ENCODE peak calls at places on chromosomes 7 and 10, in eight cellular contexts. One of them, this sample, is unnamed.

GRCh38 chr10:104329754-104330153 is 8.5 kb downstream of the ITPRIP start:
- DNase-seq in KBM-7: no peak
- DNase-seq in M059J: peak; percentile 95
- DNase-seq in activated gamma-delta T cell treated with anti-CD3 and anti-CD28 coated beads, Interleukin-2, amount 50 U/mL, for 16 hours: no peak
- DNase-seq in adrenal gland: no peak
- DNase-seq in iris pigment epithelial cell: peak; percentile 67
- DNase-seq in NCI-H1092: no peak
- DNase-seq in lower leg skin: no peak
- DNase-seq in this sample: peak; percentile 69

GRCh38 chr7:66629222-66629658 is 559 bp downstream of the KCTD7 start:
- DNase-seq in M059J: no peak
- DNase-seq in iris pigment epithelial cell: no peak
- DNase-seq in activated gamma-delta T cell treated with anti-CD3 and anti-CD28 coated beads, Interleukin-2, amount 50 U/mL, for 16 hours: no peak
- DNase-seq in adrenal gland: peak; percentile 57
- DNase-seq in lower leg skin: peak; percentile 87
- DNase-seq in NCI-H1092: no peak
- DNase-seq in KBM-7: no peak
- DNase-seq in this sample: peak; percentile 30

GRCh38 chr10:58894929-58895328 is 281.5 kb upstream of the PHYHIPL start:
- DNase-seq in iris pigment epithelial cell: no peak
- DNase-seq in M059J: no peak
- DNase-seq in adrenal gland: no peak
- DNase-seq in activated gamma-delta T cell treated with anti-CD3 and anti-CD28 coated beads, Interleukin-2, amount 50 U/mL, for 16 hours: no peak
- DNase-seq in KBM-7: peak; percentile 2
- DNase-seq in NCI-H1092: no peak
- DNase-seq in lower leg skin: no peak
- DNase-seq in this sample: no peak

GRCh38 chr10:67306588-67307205 is 380.9 kb downstream of the LRRTM3 start:
- DNase-seq in M059J: peak; percentile 5
- DNase-seq in NCI-H1092: no peak
- DNase-seq in iris pigment epithelial cell: peak; percentile 19
- DNase-seq in KBM-7: peak; percentile 45
- DNase-seq in adrenal gland: no peak
- DNase-seq in lower leg skin: no peak
- DNase-seq in activated gamma-delta T cell treated with anti-CD3 and anti-CD28 coated beads, Interleukin-2, amount 50 U/mL, for 16 hours: no peak
- DNase-seq in this sample: peak; percentile 38

GRCh38 chr10:15642095-15642494 is 77.6 kb downstream of the ITGA8 start:
- DNase-seq in lower leg skin: no peak
- DNase-seq in NCI-H1092: no peak
- DNase-seq in activated gamma-delta T cell treated with anti-CD3 and anti-CD28 coated beads, Interleukin-2, amount 50 U/mL, for 16 hours: no peak
- DNase-seq in iris pigment epithelial cell: peak; percentile 18
- DNase-seq in M059J: peak; percentile 49
- DNase-seq in adrenal gland: peak; percentile 18
- DNase-seq in KBM-7: no peak
- DNase-seq in this sample: peak; percentile 2

GRCh38 chr7:34723338-34723737 is 65.3 kb downstream of the NPSR1 start:
- DNase-seq in M059J: no peak
- DNase-seq in lower leg skin: no peak
- DNase-seq in adrenal gland: no peak
- DNase-seq in KBM-7: no peak
- DNase-seq in NCI-H1092: no peak
- DNase-seq in activated gamma-delta T cell treated with anti-CD3 and anti-CD28 coated beads, Interleukin-2, amount 50 U/mL, for 16 hours: no peak
- DNase-seq in iris pigment epithelial cell: no peak
- DNase-seq in this sample: no peak

GRCh38 chr10:63711866-63712716 is 190.9 kb downstream of the REEP3 start:
- DNase-seq in NCI-H1092: peak; percentile 97
- DNase-seq in M059J: peak; percentile 99
- DNase-seq in lower leg skin: peak; percentile 97
- DNase-seq in activated gamma-delta T cell treated with anti-CD3 and anti-CD28 coated beads, Interleukin-2, amount 50 U/mL, for 16 hours: no peak
- DNase-seq in adrenal gland: peak; percentile 96
- DNase-seq in KBM-7: no peak
- DNase-seq in iris pigment epithelial cell: peak; percentile 91
- DNase-seq in this sample: peak; percentile 99

GRCh38 chr10:84783386-84783785 is 455.0 kb downstream of the CCSER2 start:
- DNase-seq in lower leg skin: no peak
- DNase-seq in NCI-H1092: no peak
- DNase-seq in KBM-7: peak; percentile 40
- DNase-seq in iris pigment epithelial cell: peak; percentile 24
- DNase-seq in activated gamma-delta T cell treated with anti-CD3 and anti-CD28 coated beads, Interleukin-2, amount 50 U/mL, for 16 hours: no peak
- DNase-seq in M059J: peak; percentile 36
- DNase-seq in adrenal gland: peak; percentile 19
- DNase-seq in this sample: peak; percentile 74

GRCh38 chr10:124280916-124281315 is 137.8 kb downstream of the OAT start:
- DNase-seq in activated gamma-delta T cell treated with anti-CD3 and anti-CD28 coated beads, Interleukin-2, amount 50 U/mL, for 16 hours: no peak
- DNase-seq in lower leg skin: no peak
- DNase-seq in NCI-H1092: no peak
- DNase-seq in iris pigment epithelial cell: no peak
- DNase-seq in KBM-7: no peak
- DNase-seq in M059J: no peak
- DNase-seq in adrenal gland: no peak
- DNase-seq in this sample: no peak

GRCh38 chr10:123771877-123772644 is 105.9 kb downstream of the GPR26 start:
- DNase-seq in NCI-H1092: no peak
- DNase-seq in lower leg skin: no peak
- DNase-seq in activated gamma-delta T cell treated with anti-CD3 and anti-CD28 coated beads, Interleukin-2, amount 50 U/mL, for 16 hours: no peak
- DNase-seq in KBM-7: peak; percentile 0
- DNase-seq in iris pigment epithelial cell: no peak
- DNase-seq in adrenal gland: no peak
- DNase-seq in M059J: no peak
- DNase-seq in this sample: no peak

GRCh38 chr10:27783660-27784059 is 38.0 kb upstream of the MKX start:
- DNase-seq in lower leg skin: no peak
- DNase-seq in iris pigment epithelial cell: peak; percentile 58
- DNase-seq in adrenal gland: no peak
- DNase-seq in M059J: peak; percentile 79
- DNase-seq in KBM-7: peak; percentile 43
- DNase-seq in NCI-H1092: no peak
- DNase-seq in activated gamma-delta T cell treated with anti-CD3 and anti-CD28 coated beads, Interleukin-2, amount 50 U/mL, for 16 hours: peak; percentile 9
- DNase-seq in this sample: peak; percentile 53

GRCh38 chr7:149153346-149153745 is 6.1 kb downstream of the ZNF398 start:
- DNase-seq in iris pigment epithelial cell: no peak
- DNase-seq in lower leg skin: no peak
- DNase-seq in adrenal gland: no peak
- DNase-seq in activated gamma-delta T cell treated with anti-CD3 and anti-CD28 coated beads, Interleukin-2, amount 50 U/mL, for 16 hours: no peak
- DNase-seq in NCI-H1092: no peak
- DNase-seq in KBM-7: no peak
- DNase-seq in M059J: no peak
- DNase-seq in this sample: no peak

GRCh38 chr7:24828871-24829661 is 71.8 kb upstream of the GSDME start:
- DNase-seq in iris pigment epithelial cell: peak; percentile 27
- DNase-seq in lower leg skin: no peak
- DNase-seq in NCI-H1092: no peak
- DNase-seq in activated gamma-delta T cell treated with anti-CD3 and anti-CD28 coated beads, Interleukin-2, amount 50 U/mL, for 16 hours: no peak
- DNase-seq in M059J: peak; percentile 34
- DNase-seq in KBM-7: no peak
- DNase-seq in adrenal gland: no peak
- DNase-seq in this sample: no peak

GRCh38 chr10:127458171-127458810 is 90.8 kb upstream of the NPS start:
- DNase-seq in adrenal gland: no peak
- DNase-seq in iris pigment epithelial cell: no peak
- DNase-seq in KBM-7: no peak
- DNase-seq in NCI-H1092: no peak
- DNase-seq in lower leg skin: no peak
- DNase-seq in M059J: no peak
- DNase-seq in activated gamma-delta T cell treated with anti-CD3 and anti-CD28 coated beads, Interleukin-2, amount 50 U/mL, for 16 hours: no peak
- DNase-seq in this sample: no peak

GRCh38 chr7:6530626-6531491 is 20.4 kb downstream of the GRID2IP start:
- DNase-seq in M059J: no peak
- DNase-seq in NCI-H1092: no peak
- DNase-seq in adrenal gland: no peak
- DNase-seq in activated gamma-delta T cell treated with anti-CD3 and anti-CD28 coated beads, Interleukin-2, amount 50 U/mL, for 16 hours: peak; percentile 49
- DNase-seq in KBM-7: peak; percentile 49
- DNase-seq in iris pigment epithelial cell: no peak
- DNase-seq in lower leg skin: no peak
- DNase-seq in this sample: no peak

GRCh38 chr7:38561166-38561565 is 70.0 kb downstream of the AMPH start:
- DNase-seq in lower leg skin: no peak
- DNase-seq in adrenal gland: no peak
- DNase-seq in M059J: peak; percentile 84
- DNase-seq in iris pigment epithelial cell: no peak
- DNase-seq in NCI-H1092: no peak
- DNase-seq in KBM-7: no peak
- DNase-seq in activated gamma-delta T cell treated with anti-CD3 and anti-CD28 coated beads, Interleukin-2, amount 50 U/mL, for 16 hours: no peak
- DNase-seq in this sample: peak; percentile 50

GRCh38 chr10:116237260-116237659 is 35.7 kb downstream of the GFRA1 start:
- DNase-seq in M059J: no peak
- DNase-seq in NCI-H1092: peak; percentile 17
- DNase-seq in iris pigment epithelial cell: peak; percentile 55
- DNase-seq in KBM-7: no peak
- DNase-seq in activated gamma-delta T cell treated with anti-CD3 and anti-CD28 coated beads, Interleukin-2, amount 50 U/mL, for 16 hours: no peak
- DNase-seq in adrenal gland: no peak
- DNase-seq in lower leg skin: no peak
- DNase-seq in this sample: no peak

GRCh38 chr7:142815099-142815498 is 39.8 kb upstream of the EPHB6 start:
- DNase-seq in M059J: no peak
- DNase-seq in NCI-H1092: no peak
- DNase-seq in adrenal gland: no peak
- DNase-seq in lower leg skin: no peak
- DNase-seq in iris pigment epithelial cell: no peak
- DNase-seq in KBM-7: no peak
- DNase-seq in activated gamma-delta T cell treated with anti-CD3 and anti-CD28 coated beads, Interleukin-2, amount 50 U/mL, for 16 hours: no peak
- DNase-seq in this sample: no peak

GRCh38 chr7:27677912-27678612 is 15.4 kb upstream of the HIBADH start:
- DNase-seq in M059J: peak; percentile 99
- DNase-seq in lower leg skin: no peak
- DNase-seq in activated gamma-delta T cell treated with anti-CD3 and anti-CD28 coated beads, Interleukin-2, amount 50 U/mL, for 16 hours: no peak
- DNase-seq in NCI-H1092: no peak
- DNase-seq in iris pigment epithelial cell: peak; percentile 97
- DNase-seq in adrenal gland: no peak
- DNase-seq in KBM-7: no peak
- DNase-seq in this sample: peak; percentile 95

GRCh38 chr7:102193806-102194205 is 92.9 kb upstream of the SH2B2 start:
- DNase-seq in NCI-H1092: no peak
- DNase-seq in iris pigment epithelial cell: peak; percentile 61
- DNase-seq in adrenal gland: no peak
- DNase-seq in lower leg skin: no peak
- DNase-seq in KBM-7: no peak
- DNase-seq in M059J: peak; percentile 6
- DNase-seq in activated gamma-delta T cell treated with anti-CD3 and anti-CD28 coated beads, Interleukin-2, amount 50 U/mL, for 16 hours: no peak
- DNase-seq in this sample: peak; percentile 42

GRCh38 chr7:159033956-159034938 is 110.4 kb downstream of the VIPR2 start:
- DNase-seq in KBM-7: no peak
- DNase-seq in lower leg skin: peak; percentile 70
- DNase-seq in NCI-H1092: no peak
- DNase-seq in M059J: no peak
- DNase-seq in activated gamma-delta T cell treated with anti-CD3 and anti-CD28 coated beads, Interleukin-2, amount 50 U/mL, for 16 hours: no peak
- DNase-seq in adrenal gland: no peak
- DNase-seq in iris pigment epithelial cell: no peak
- DNase-seq in this sample: no peak

GRCh38 chr7:777679-778078 is 50.6 kb upstream of the PRKAR1B start:
- DNase-seq in KBM-7: no peak
- DNase-seq in iris pigment epithelial cell: no peak
- DNase-seq in lower leg skin: no peak
- DNase-seq in NCI-H1092: no peak
- DNase-seq in adrenal gland: no peak
- DNase-seq in activated gamma-delta T cell treated with anti-CD3 and anti-CD28 coated beads, Interleukin-2, amount 50 U/mL, for 16 hours: no peak
- DNase-seq in M059J: no peak
- DNase-seq in this sample: peak; percentile 19

GRCh38 chr7:140074780-140075179 is 12.0 kb upstream of the PARP12 start:
- DNase-seq in activated gamma-delta T cell treated with anti-CD3 and anti-CD28 coated beads, Interleukin-2, amount 50 U/mL, for 16 hours: no peak
- DNase-seq in adrenal gland: no peak
- DNase-seq in KBM-7: no peak
- DNase-seq in M059J: no peak
- DNase-seq in lower leg skin: no peak
- DNase-seq in iris pigment epithelial cell: peak; percentile 50
- DNase-seq in NCI-H1092: no peak
- DNase-seq in this sample: peak; percentile 64

GRCh38 chr7:2445898-2446555 is 30.2 kb downstream of the GRIFIN start:
- DNase-seq in adrenal gland: no peak
- DNase-seq in lower leg skin: no peak
- DNase-seq in activated gamma-delta T cell treated with anti-CD3 and anti-CD28 coated beads, Interleukin-2, amount 50 U/mL, for 16 hours: no peak
- DNase-seq in NCI-H1092: no peak
- DNase-seq in KBM-7: no peak
- DNase-seq in M059J: no peak
- DNase-seq in iris pigment epithelial cell: no peak
- DNase-seq in this sample: no peak

GRCh38 chr10:43938810-43939209 is 290.1 kb upstream of the ZNF32 start:
- DNase-seq in KBM-7: no peak
- DNase-seq in iris pigment epithelial cell: no peak
- DNase-seq in activated gamma-delta T cell treated with anti-CD3 and anti-CD28 coated beads, Interleukin-2, amount 50 U/mL, for 16 hours: no peak
- DNase-seq in M059J: no peak
- DNase-seq in adrenal gland: no peak
- DNase-seq in lower leg skin: peak; percentile 77
- DNase-seq in NCI-H1092: no peak
- DNase-seq in this sample: no peak

GRCh38 chr7:26440253-26440992 is 148.8 kb downstream of the SNX10 start:
- DNase-seq in NCI-H1092: peak; percentile 82
- DNase-seq in iris pigment epithelial cell: no peak
- DNase-seq in activated gamma-delta T cell treated with anti-CD3 and anti-CD28 coated beads, Interleukin-2, amount 50 U/mL, for 16 hours: no peak
- DNase-seq in adrenal gland: no peak
- DNase-seq in M059J: no peak
- DNase-seq in KBM-7: no peak
- DNase-seq in lower leg skin: no peak
- DNase-seq in this sample: no peak

GRCh38 chr10:11533328-11533781 is 78.1 kb downstream of the USP6NL start:
- DNase-seq in iris pigment epithelial cell: peak; percentile 64
- DNase-seq in KBM-7: peak; percentile 33
- DNase-seq in lower leg skin: no peak
- DNase-seq in adrenal gland: no peak
- DNase-seq in activated gamma-delta T cell treated with anti-CD3 and anti-CD28 coated beads, Interleukin-2, amount 50 U/mL, for 16 hours: no peak
- DNase-seq in NCI-H1092: no peak
- DNase-seq in M059J: no peak
- DNase-seq in this sample: no peak

GRCh38 chr10:47059606-47060311 is 148.5 kb downstream of the PTPN20 start:
- DNase-seq in M059J: no peak
- DNase-seq in activated gamma-delta T cell treated with anti-CD3 and anti-CD28 coated beads, Interleukin-2, amount 50 U/mL, for 16 hours: no peak
- DNase-seq in adrenal gland: no peak
- DNase-seq in KBM-7: no peak
- DNase-seq in NCI-H1092: no peak
- DNase-seq in iris pigment epithelial cell: no peak
- DNase-seq in lower leg skin: peak; percentile 68
- DNase-seq in this sample: no peak

GRCh38 chr10:27258838-27259532 is 18.4 kb upstream of the ACBD5 start:
- DNase-seq in M059J: no peak
- DNase-seq in iris pigment epithelial cell: no peak
- DNase-seq in activated gamma-delta T cell treated with anti-CD3 and anti-CD28 coated beads, Interleukin-2, amount 50 U/mL, for 16 hours: no peak
- DNase-seq in KBM-7: no peak
- DNase-seq in lower leg skin: peak; percentile 87
- DNase-seq in NCI-H1092: no peak
- DNase-seq in adrenal gland: no peak
- DNase-seq in this sample: peak; percentile 45

GRCh38 chr7:138864667-138865066 is 66.7 kb upstream of the ATP6V0A4 start:
- DNase-seq in lower leg skin: no peak
- DNase-seq in activated gamma-delta T cell treated with anti-CD3 and anti-CD28 coated beads, Interleukin-2, amount 50 U/mL, for 16 hours: no peak
- DNase-seq in KBM-7: no peak
- DNase-seq in iris pigment epithelial cell: peak; percentile 94
- DNase-seq in adrenal gland: no peak
- DNase-seq in NCI-H1092: no peak
- DNase-seq in M059J: peak; percentile 90
- DNase-seq in this sample: peak; percentile 46

GRCh38 chr10:31762306-31762705 is 166.3 kb downstream of the ARHGAP12 start:
- DNase-seq in NCI-H1092: no peak
- DNase-seq in iris pigment epithelial cell: no peak
- DNase-seq in KBM-7: no peak
- DNase-seq in lower leg skin: no peak
- DNase-seq in adrenal gland: no peak
- DNase-seq in activated gamma-delta T cell treated with anti-CD3 and anti-CD28 coated beads, Interleukin-2, amount 50 U/mL, for 16 hours: no peak
- DNase-seq in M059J: no peak
- DNase-seq in this sample: no peak

This sample was measured in astrocyte of the hippocampus.